ENCODE peak calls at places on chromosomes 7 and 10, in seven cellular contexts. T is C1 segment of cervical spinal cord, V is omental fat pad, C is smooth muscle cell of the brain vasculature, S is LNCaP clone FGC, L is GOT3, X is right cardiac atrium. Y is an unnamed sample.

GRCh38 chr10:86064219-86064618 is 302.4 kb downstream of the GRID1 start:
- DNase-seq in T (no peak), V (no peak), C (no peak), S (no peak), L (no peak), X (no peak), Y (no peak)

GRCh38 chr10:11447571-11447970 is 163.9 kb downstream of the USP6NL start:
- DNase-seq in T (no peak), V (no peak), C (no peak), S (no peak), L (no peak), X (no peak), Y (no peak)

GRCh38 chr10:58957517-58957916 is 218.9 kb upstream of the PHYHIPL start:
- DNase-seq in T (no peak), V (no peak), C (no peak), S (no peak), L (no peak), X (no peak), Y (no peak)

GRCh38 chr7:110001254-110001938 is 1089.5 kb upstream of the LRRN3 start:
- DNase-seq in T (no peak), V (no peak), C (no peak), S (no peak), L (no peak), X (no peak), Y (no peak)

GRCh38 chr7:142030294-142030693 is 34.6 kb downstream of the MGAM start:
- DNase-seq in T (no peak), V (no peak), C (no peak), S (no peak), L (no peak), X (no peak), Y (no peak)

GRCh38 chr7:45912972-45913371 is 8.1 kb downstream of the IGFBP3 start:
- DNase-seq in T (no peak), V (no peak), C (no peak), S (no peak), L (no peak), X (no peak), Y (no peak)

GRCh38 chr10:4902571-4903011 is 60.6 kb upstream of the AKR1C1 start:
- DNase-seq in T (no peak), V (no peak), C (no peak), S (peak; percentile 45), L (no peak), X (peak; percentile 37), Y (no peak)

GRCh38 chr10:132163278-132163765 is 23.4 kb upstream of the DPYSL4 start:
- DNase-seq in T (no peak), V (no peak), C (no peak), S (peak; percentile 96), L (no peak), X (peak; percentile 69), Y (no peak)

GRCh38 chr10:93859049-93859655 is 34.6 kb upstream of the SLC35G1 start:
- DNase-seq in T (no peak), V (no peak), C (no peak), S (no peak), L (no peak), X (no peak), Y (no peak)

GRCh38 chr7:151038951-151039849 is 9.1 kb upstream of the ASIC3 start:
- DNase-seq in T (no peak), V (peak; percentile 81), C (peak; percentile 49), S (no peak), L (peak; percentile 77), X (peak; percentile 85), Y (no peak)

GRCh38 chr10:4013651-4014085 is 228.7 kb upstream of the KLF6 start:
- DNase-seq in T (no peak), V (no peak), C (no peak), S (no peak), L (no peak), X (peak; percentile 68), Y (no peak)

GRCh38 chr7:127252736-127253288 is at the start of gene GRM8:
- DNase-seq in T (no peak), V (no peak), C (no peak), S (no peak), L (no peak), X (peak; percentile 81), Y (peak; percentile 12)

GRCh38 chr10:57188846-57189245 is 827.8 kb upstream of the ZWINT start:
- DNase-seq in T (no peak), V (no peak), C (no peak), S (no peak), L (no peak), X (no peak), Y (no peak)

GRCh38 chr7:1442355-1443124 is 16.7 kb downstream of the MICALL2 start:
- DNase-seq in T (no peak), V (no peak), C (no peak), S (no peak), L (no peak), X (no peak), Y (no peak)

GRCh38 chr10:103917326-103918052 is 495 bp downstream of the STN1 start:
- DNase-seq in T (no peak), V (no peak), C (no peak), S (no peak), L (no peak), X (peak; percentile 82), Y (no peak)

GRCh38 chr7:5139998-5140397 is 50.0 kb upstream of the WIPI2 start:
- DNase-seq in T (no peak), V (no peak), C (no peak), S (no peak), L (no peak), X (peak; percentile 63), Y (no peak)

GRCh38 chr7:14598978-14599377 is 303.6 kb downstream of the DGKB start:
- DNase-seq in T (no peak), V (no peak), C (no peak), S (no peak), L (no peak), X (no peak), Y (no peak)

GRCh38 chr10:37712489-37713131 is 144.8 kb downstream of the ZNF248 start:
- DNase-seq in T (no peak), V (no peak), C (no peak), S (no peak), L (no peak), X (peak; percentile 73), Y (no peak)

GRCh38 chr10:112653215-112653614 is 206.2 kb downstream of the VTI1A start:
- DNase-seq in T (no peak), V (no peak), C (no peak), S (no peak), L (no peak), X (no peak), Y (no peak)

GRCh38 chr7:40604601-40605438 is 470.0 kb downstream of the SUGCT start:
- DNase-seq in T (no peak), V (no peak), C (peak; percentile 35), S (no peak), L (peak; percentile 6), X (peak; percentile 82), Y (no peak)

GRCh38 chr7:51067757-51068156 is 248.9 kb downstream of the COBL start:
- DNase-seq in T (no peak), V (peak; percentile 57), C (peak; percentile 72), S (peak; percentile 46), L (no peak), X (peak; percentile 82), Y (peak; percentile 14)

GRCh38 chr7:28998110-28998509 is 40.0 kb upstream of the TRIL start:
- DNase-seq in T (no peak), V (no peak), C (no peak), S (no peak), L (no peak), X (no peak), Y (no peak)

GRCh38 chr10:95394161-95394880 is 103.5 kb upstream of the PDLIM1 start:
- DNase-seq in T (no peak), V (no peak), C (no peak), S (no peak), L (no peak), X (no peak), Y (no peak)

GRCh38 chr10:51860257-51860656 is 160.9 kb upstream of the CSTF2T start:
- DNase-seq in T (no peak), V (no peak), C (no peak), S (no peak), L (no peak), X (peak; percentile 46), Y (no peak)

GRCh38 chr7:36507868-36508440 is 118.3 kb downstream of the ANLN start:
- DNase-seq in T (no peak), V (no peak), C (no peak), S (no peak), L (no peak), X (no peak), Y (no peak)

GRCh38 chr7:48035967-48036478 is 680 bp downstream of the C7orf57 start:
- DNase-seq in T (no peak), V (no peak), C (peak; percentile 33), S (no peak), L (no peak), X (peak; percentile 64), Y (no peak)